ENCODE peak calls at places on chromosomes 4 and X, in four cellular contexts. N is mesenteric fat pad, O is foreskin fibroblast, G is KBM-7. X is an unnamed sample.
A peak's percentile ranks its signal among the peaks of the same experiment; 100 is the strongest.

GRCh38 chrX:55342533-55343501 is 78.1 kb upstream of the PAGE3 start:
- DNase-seq in N (no peak), O (no peak), G (peak; percentile 51), X (no peak)

GRCh38 chr4:183898456-183898855 is 6.7 kb upstream of the STOX2 start:
- DNase-seq in N (no peak), O (no peak), G (no peak), X (no peak)

GRCh38 chr4:80295331-80295730 is 28.9 kb downstream of the FGF5 start:
- DNase-seq in N (no peak), O (no peak), G (no peak), X (no peak)

GRCh38 chrX:68416592-68416991 is 16.7 kb downstream of the OPHN1 start:
- DNase-seq in N (no peak), O (no peak), G (no peak), X (no peak)

GRCh38 chrX:9352683-9353430 is 112.0 kb upstream of the TBL1X start:
- DNase-seq in N (no peak), O (peak; percentile 60), G (peak; percentile 93), X (no peak)

GRCh38 chr4:56465599-56466295 is 1.7 kb upstream of the SRP72 start:
- DNase-seq in N (no peak), O (peak; percentile 26), G (no peak), X (no peak)

GRCh38 chrX:31334997-31335396 is 263.2 kb upstream of the FTHL17 start:
- DNase-seq in N (no peak), O (no peak), G (no peak), X (no peak)

GRCh38 chrX:132603700-132604286 is 115.0 kb upstream of the MBNL3 start:
- DNase-seq in N (no peak), O (no peak), G (no peak), X (no peak)

GRCh38 chrX:136810493-136810892 is 29.8 kb upstream of the ARHGEF6 start:
- DNase-seq in N (no peak), O (no peak), G (peak; percentile 24), X (no peak)

GRCh38 chrX:10755477-10756334 is 135.3 kb upstream of the MID1 start:
- DNase-seq in N (no peak), O (peak; percentile 40), G (no peak), X (no peak)

GRCh38 chr4:82496349-82496748 is 65.4 kb downstream of the TMEM150C start:
- DNase-seq in N (no peak), O (no peak), G (no peak), X (no peak)

GRCh38 chr4:123411976-123412589 is 15.5 kb downstream of the SPRY1 start:
- DNase-seq in N (no peak), O (no peak), G (peak; percentile 24), X (no peak)

GRCh38 chr4:170097681-170098080 is 7.9 kb upstream of the AADAT start:
- DNase-seq in N (no peak), O (no peak), G (no peak), X (no peak)

GRCh38 chr4:3111461-3111860 is 37.0 kb downstream of the HTT start:
- DNase-seq in N (no peak), O (peak; percentile 47), G (no peak), X (no peak)

GRCh38 chr4:1720163-1720983 is 750 bp downstream of the TMEM129 start:
- DNase-seq in N (no peak), O (peak; percentile 30), G (peak; percentile 46), X (no peak)

GRCh38 chr4:4327652-4328121 is 37.6 kb downstream of the ZBTB49 start:
- DNase-seq in N (peak; percentile 64), O (peak; percentile 12), G (peak; percentile 30), X (no peak)

GRCh38 chr4:34422472-34422871 is 1821.8 kb downstream of the ARAP2 start:
- DNase-seq in N (no peak), O (peak; percentile 14), G (no peak), X (no peak)

GRCh38 chrX:151515233-151515632 is 48.2 kb upstream of the PASD1 start:
- DNase-seq in N (no peak), O (no peak), G (no peak), X (no peak)

GRCh38 chrX:134558133-134558532 is 98.2 kb downstream of the HPRT1 start:
- DNase-seq in N (no peak), O (no peak), G (no peak), X (no peak)

GRCh38 chr4:7263166-7263565 is 70.8 kb downstream of the SORCS2 start:
- DNase-seq in N (no peak), O (no peak), G (no peak), X (no peak)

X was measured in activated naive CD4-positive, alpha-beta T cell.